ENCODE peak calls at places on chromosomes 16 and 17, in eight cellular contexts. A is PC-3, E is cardiac fibroblast, M is A549, V is left ventricle myocardium inferior, B is hepatocyte, I is GM10248, O is fibroblast of mammary gland. S is an unnamed sample.
A peak's percentile ranks its signal among the peaks of the same experiment; 100 is the strongest.

GRCh38 chr16:84312783-84313382 is 18.2 kb downstream of the WFDC1 start:
- DNase-seq in E (no peak), B (peak; percentile 58), A (peak; percentile 24), I (no peak), O (no peak), M (no peak), V (no peak), S (no peak)

GRCh38 chr16:12210258-12210880 is 233.8 kb downstream of the SNX29 start:
- DNase-seq in V (no peak), A (no peak), I (no peak), B (no peak), E (no peak), M (no peak), O (no peak), S (no peak)

GRCh38 chr16:54585966-54586365 is 299.4 kb upstream of the IRX3 start:
- DNase-seq in I (no peak), E (no peak), B (no peak), A (no peak), M (no peak), V (no peak), O (no peak), S (no peak)

GRCh38 chr17:31605761-31606160 is 214.3 kb downstream of the RAB11FIP4 start:
- DNase-seq in B (no peak), O (no peak), E (no peak), V (no peak), A (no peak), M (no peak), I (no peak), S (no peak)

GRCh38 chr16:48916566-48916965 is 306.6 kb upstream of the N4BP1 start:
- DNase-seq in E (no peak), B (no peak), M (no peak), O (no peak), I (no peak), A (no peak), V (no peak), S (no peak)

GRCh38 chr16:67151431-67152097 is 766 bp upstream of the B3GNT9 start:
- DNase-seq in O (no peak), V (no peak), M (peak; percentile 52), E (no peak), A (no peak), B (no peak), I (no peak), S (no peak)

GRCh38 chr17:57678393-57678792 is 66.7 kb downstream of the CCDC182 start:
- DNase-seq in B (no peak), I (no peak), E (no peak), O (no peak), A (no peak), M (no peak), V (no peak), S (peak; percentile 5)

GRCh38 chr17:82915010-82915696 is 75.3 kb upstream of the ZNF750 start:
- DNase-seq in A (no peak), V (no peak), B (no peak), M (no peak), I (no peak), O (no peak), E (no peak), S (no peak)

GRCh38 chr17:81412490-81413093 is 17.3 kb downstream of the BAHCC1 start:
- DNase-seq in O (peak; percentile 57), M (no peak), I (peak; percentile 85), E (peak; percentile 66), A (no peak), B (no peak), V (peak; percentile 63), S (peak; percentile 86)

GRCh38 chr17:71071837-71072236 is 902.5 kb downstream of the KCNJ2 start:
- DNase-seq in O (peak; percentile 100), A (peak; percentile 100), V (no peak), B (peak; percentile 23), I (no peak), E (peak; percentile 94), M (peak; percentile 92), S (no peak)

GRCh38 chr16:55292491-55292890 is 31.5 kb upstream of the IRX6 start:
- DNase-seq in M (no peak), E (no peak), I (no peak), V (no peak), B (no peak), O (no peak), A (no peak), S (no peak)

GRCh38 chr17:34242553-34242952 is 12.5 kb upstream of the CCL2 start:
- DNase-seq in V (no peak), A (no peak), O (no peak), M (no peak), E (no peak), I (no peak), B (no peak), S (no peak)

GRCh38 chr17:81253358-81254131 is 14.4 kb downstream of the NDUFAF8 start:
- DNase-seq in M (peak; percentile 43), I (peak; percentile 72), E (peak; percentile 51), A (peak; percentile 44), O (peak; percentile 44), V (no peak), B (peak; percentile 44), S (peak; percentile 76)

GRCh38 chr17:76560877-76561221 is 21.0 kb downstream of the PRCD start:
- DNase-seq in I (no peak), O (no peak), B (no peak), M (no peak), E (no peak), A (no peak), V (no peak), S (no peak)

GRCh38 chr16:84310642-84311041 is 16.0 kb downstream of the WFDC1 start:
- DNase-seq in M (no peak), B (no peak), I (no peak), A (no peak), O (no peak), E (no peak), V (no peak), S (no peak)

GRCh38 chr16:20023190-20023589 is 50.5 kb downstream of the GPR139 start:
- DNase-seq in E (peak; percentile 7), V (no peak), I (no peak), M (peak; percentile 3), O (peak; percentile 1), B (peak; percentile 45), A (peak; percentile 41), S (no peak)

GRCh38 chr16:28110074-28110473 is 46.6 kb upstream of the GSG1L start:
- DNase-seq in B (no peak), V (no peak), A (no peak), O (no peak), I (no peak), E (peak; percentile 71), M (no peak), S (no peak)

GRCh38 chr17:45316271-45317112 is at the start of gene MAP3K14:
- DNase-seq in A (peak; percentile 67), V (peak; percentile 80), E (peak; percentile 78), O (peak; percentile 54), M (peak; percentile 71), B (peak; percentile 92), I (peak; percentile 50), S (peak; percentile 58)

GRCh38 chr17:29614345-29615047 is 8.2 kb downstream of the CORO6 start:
- DNase-seq in A (no peak), O (no peak), I (no peak), B (no peak), M (no peak), E (no peak), V (no peak), S (no peak)

GRCh38 chr16:50509521-50510341 is 38.5 kb upstream of the NKD1 start:
- DNase-seq in V (no peak), M (peak; percentile 11), E (peak; percentile 8), A (peak; percentile 46), O (peak; percentile 13), B (no peak), I (peak; percentile 51), S (peak; percentile 58)
- TF ChIP-seq CTCF in V (peak; percentile 39), M (peak; percentile 34), E (peak; percentile 74), A (peak; percentile 81), O (peak; percentile 74), B (peak; percentile 38), I (peak; percentile 64), S (peak; percentile 63)

DNA sequence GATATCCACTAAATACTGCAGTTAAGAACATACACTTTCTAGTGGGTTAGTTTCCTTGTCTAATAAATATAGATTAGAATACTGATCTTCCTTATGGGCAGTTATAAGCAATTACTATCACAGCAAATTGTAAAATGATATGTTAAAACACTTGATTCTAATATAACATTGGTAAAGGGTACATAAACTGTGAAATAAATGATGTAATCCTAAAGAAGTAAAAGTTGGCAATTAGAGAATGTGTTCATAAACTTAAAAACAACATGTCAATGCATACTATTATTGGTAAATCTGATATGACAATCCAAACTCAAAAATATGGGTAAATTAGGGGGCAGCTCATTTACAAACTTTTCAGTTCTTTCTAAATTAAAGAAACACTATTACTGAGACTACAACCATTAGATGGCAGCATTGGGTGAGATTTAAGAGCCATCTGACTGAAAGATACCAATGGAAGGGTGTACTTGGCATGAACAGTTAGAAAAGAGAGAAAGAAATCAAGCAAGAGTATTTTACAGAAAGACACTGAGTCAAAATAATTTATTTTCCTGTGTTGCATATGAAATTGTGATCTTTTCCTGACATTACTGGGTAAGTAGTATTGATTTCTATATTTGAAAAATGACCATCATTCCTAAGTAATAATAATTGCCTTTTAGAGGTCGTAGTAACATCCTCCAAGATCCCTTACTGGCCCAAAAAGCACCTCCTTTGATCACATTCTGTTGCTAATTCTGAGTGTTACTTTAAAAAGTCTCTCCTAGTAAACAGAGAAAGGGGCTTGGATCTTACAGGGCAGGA is 119.6 kb downstream of the SPAG9 start:
- DNase-seq in E (peak; percentile 87), V (no peak), A (peak; percentile 86), B (peak; percentile 75), O (peak; percentile 78), I (peak; percentile 51), M (peak; percentile 78), S (peak; percentile 56)
- TF ChIP-seq CTCF in E (peak; percentile 31), V (peak; percentile 71), A (peak; percentile 90), B (peak; percentile 75), O (peak; percentile 47), I (peak; percentile 47), M (peak; percentile 84), S (peak; percentile 30)

DNA sequence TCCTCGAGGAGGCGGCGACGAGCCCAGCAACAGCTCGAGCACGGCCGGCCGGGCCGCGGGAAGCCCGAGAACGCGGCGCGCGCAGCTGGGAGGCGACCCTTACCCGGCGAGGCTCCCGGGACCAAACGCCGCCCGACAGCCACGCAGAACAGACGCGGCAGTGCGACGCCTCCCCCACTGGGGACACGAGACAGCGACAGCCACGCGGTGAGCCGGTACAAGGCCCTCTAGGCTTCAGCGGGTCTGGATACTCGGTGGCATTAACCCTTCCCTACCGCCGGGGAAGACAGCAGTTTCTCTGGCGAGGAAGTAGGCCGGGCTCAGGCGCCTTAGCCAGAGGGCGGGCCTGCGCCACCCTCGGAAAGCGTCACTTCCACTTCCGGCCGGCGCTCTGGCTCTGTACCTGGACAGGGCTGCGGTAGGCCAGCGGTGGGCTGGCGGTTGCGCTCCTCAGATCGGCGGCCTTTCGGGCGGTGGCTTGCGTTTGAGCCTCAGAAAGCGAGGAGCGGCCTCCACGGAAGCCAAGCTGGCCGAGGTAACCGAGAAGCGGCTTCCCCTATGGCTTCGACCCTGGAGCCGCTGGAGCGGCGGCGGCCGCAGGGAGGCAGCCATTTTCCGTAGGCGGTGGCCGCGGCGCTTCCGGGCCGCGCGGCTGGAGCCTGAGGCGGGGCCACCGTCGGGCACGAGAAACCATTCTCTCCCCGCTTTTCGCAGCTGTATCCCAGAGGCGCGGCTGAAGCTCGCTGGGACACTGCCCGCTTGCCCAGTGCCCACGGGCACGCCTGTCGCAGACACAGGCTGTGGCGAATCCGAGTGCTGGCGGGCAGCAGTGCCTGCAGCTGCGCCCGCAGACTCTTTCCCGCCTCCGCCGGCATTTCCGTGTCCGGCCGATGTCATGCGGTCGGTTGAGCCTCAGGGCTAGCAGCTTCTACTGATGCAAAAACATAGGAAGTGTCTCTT is at the start of the genes TIGD7 and ZNF75A:
- DNase-seq in A (peak; percentile 84), V (peak; percentile 88), M (peak; percentile 95), I (peak; percentile 91), O (peak; percentile 86), E (peak; percentile 93), B (peak; percentile 93), S (peak; percentile 93)
- TF ChIP-seq CTCF in A (no peak), V (peak; percentile 39), M (no peak), I (no peak), O (no peak), E (no peak), B (no peak), S (no peak)

GRCh38 chr16:86520317-86521210 is 10.2 kb downstream of the FOXF1 start:
- DNase-seq in O (no peak), E (no peak), I (no peak), V (peak; percentile 21), B (no peak), M (no peak), A (no peak), S (no peak)
- TF ChIP-seq CTCF in O (no peak), E (no peak), I (no peak), V (no peak), B (no peak), M (no peak), A (no peak), S (no peak)